ENCODE peak calls at places on chromosomes 2 and 18, in five cellular contexts. T is mesenchymal stem cell, W is H1, Q is IMR-90, K is H9. P is an unnamed sample.

GRCh38 chr2:241215421-241215820 is 26.9 kb downstream of the ANO7 start:
- DNase-seq in T (no peak), W (no peak), Q (no peak), K (no peak), P (no peak)

GRCh38 chr18:11570770-11571169 is 38.6 kb upstream of the SLC35G4 start:
- DNase-seq in T (peak), W (no peak), Q (peak), K (no peak), P (no peak)

GRCh38 chr2:120586507-120587283 is 149.0 kb upstream of the GLI2 start:
- DNase-seq in T (no peak), W (no peak), Q (no peak), K (peak), P (peak)

GRCh38 chr2:205293559-205293958 is 388.7 kb upstream of the NRP2 start:
- DNase-seq in T (no peak), W (no peak), Q (no peak), K (no peak), P (peak)

GRCh38 chr18:45342653-45343052 is 272.6 kb upstream of the SLC14A2 start:
- DNase-seq in T (no peak), W (no peak), Q (no peak), K (no peak), P (no peak)

GRCh38 chr2:236161082-236161462 is 7.1 kb downstream of the GBX2 start:
- DNase-seq in T (no peak), W (no peak), Q (no peak), K (no peak), P (no peak)

GRCh38 chr18:46536215-46536874 is 120.7 kb downstream of the LOXHD1 start:
- DNase-seq in T (no peak), W (no peak), Q (no peak), K (no peak), P (no peak)

GRCh38 chr2:113282747-113283533 is 4.2 kb upstream of the PAX8 start:
- DNase-seq in T (no peak), W (no peak), Q (peak), K (peak), P (peak)

GRCh38 chr2:46257476-46257875 is 39.7 kb upstream of the EPAS1 start:
- DNase-seq in T (peak), W (no peak), Q (peak), K (no peak), P (peak)

GRCh38 chr2:155815851-155816250 is 516.7 kb downstream of the NR4A2 start:
- DNase-seq in T (peak), W (peak), Q (no peak), K (peak), P (peak)

GRCh38 chr18:75247601-75248421 is 37.2 kb downstream of the TSHZ1 start:
- DNase-seq in T (peak), W (no peak), Q (peak), K (no peak), P (no peak)

GRCh38 chr2:25252291-25253152 is 84.1 kb upstream of the POMC start:
- DNase-seq in T (peak), W (peak), Q (peak), K (peak), P (peak)

GRCh38 chr2:46849741-46850474 is 65.7 kb downstream of the MCFD2 start:
- DNase-seq in T (peak), W (no peak), Q (peak), K (no peak), P (no peak)

GRCh38 chr2:233349005-233349998 is 5.0 kb upstream of the DGKD start:
- DNase-seq in T (no peak), W (no peak), Q (peak), K (no peak), P (no peak)

GRCh38 chr18:33446604-33447003 is 6.1 kb upstream of the CCDC178 start:
- DNase-seq in T (no peak), W (no peak), Q (no peak), K (no peak), P (no peak)

GRCh38 chr18:59748628-59749360 is 51.6 kb upstream of the CCBE1 start:
- DNase-seq in T (peak), W (no peak), Q (peak), K (no peak), P (peak)

GRCh38 chr18:55586841-55587240 is 1.2 kb downstream of the TCF4 start:
- DNase-seq in T (peak), W (no peak), Q (peak), K (no peak), P (no peak)

GRCh38 chr2:234490239-234491074 is 6.4 kb downstream of the ARL4C start:
- DNase-seq in T (no peak), W (no peak), Q (no peak), K (no peak), P (no peak)

GRCh38 chr2:111676423-111676822 is 207.6 kb downstream of the ANAPC1 start:
- DNase-seq in T (peak), W (no peak), Q (peak), K (no peak), P (no peak)

GRCh38 chr2:178327516-178327915 is 123.5 kb downstream of the PRKRA start:
- DNase-seq in T (peak), W (no peak), Q (peak), K (no peak), P (no peak)

DNA sequence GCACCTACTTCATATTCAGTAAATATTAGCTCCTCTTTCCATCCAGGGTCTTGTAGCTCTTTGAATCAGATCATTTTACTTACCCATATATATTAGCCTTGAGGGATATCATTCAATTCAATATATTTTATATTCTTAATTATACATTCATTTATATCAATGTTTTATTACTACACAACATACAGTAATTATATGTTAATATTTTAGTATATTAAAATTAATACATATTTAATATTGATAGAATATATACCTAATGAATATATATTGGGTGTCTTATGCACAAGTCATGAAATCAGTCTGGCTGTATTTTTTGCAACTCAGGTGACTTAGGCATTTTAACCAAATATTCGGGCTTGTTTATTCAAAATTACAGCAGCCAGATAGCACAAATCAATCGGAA is 37.2 kb downstream of the POU3F3 start:
- DNase-seq in T (no peak), W (no peak), Q (no peak), K (no peak), P (no peak)
- H3K18ac ChIP-seq in T (no peak), W (no peak), Q (no peak), K (no peak), P (no peak)

DNA sequence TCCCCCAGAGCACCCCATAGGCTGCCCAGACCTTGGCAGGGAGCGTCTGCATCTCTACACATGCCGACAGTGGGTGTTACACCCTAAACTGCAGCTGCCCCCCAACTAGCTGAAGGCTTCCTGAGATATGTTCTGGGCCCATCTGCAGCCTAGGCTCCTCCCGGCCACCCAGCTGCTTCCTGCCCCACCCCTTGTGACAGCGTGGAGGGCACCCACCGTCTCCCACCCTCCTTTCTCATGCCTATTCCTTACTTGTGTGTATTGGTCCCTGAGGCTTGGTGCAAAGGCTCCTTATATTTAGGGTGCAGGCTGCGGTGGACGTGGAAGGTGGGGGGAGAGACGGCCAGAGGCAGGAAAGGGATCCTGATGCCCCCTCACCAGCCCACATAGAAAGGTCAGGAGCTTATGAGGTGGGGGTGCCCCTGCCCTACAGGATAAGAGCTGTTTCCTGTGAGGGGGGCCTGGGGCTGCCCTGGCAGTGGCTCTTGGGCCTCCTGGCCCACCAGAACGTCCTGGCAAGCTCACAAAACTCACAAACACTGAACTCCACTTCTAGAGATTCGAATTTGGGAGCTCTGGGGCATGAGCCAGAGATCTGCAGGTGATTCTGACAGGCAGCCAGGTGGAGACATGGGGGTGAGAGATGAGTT is 7.3 kb upstream of the PROM2 start:
- DNase-seq in T (no peak), W (no peak), Q (no peak), K (peak), P (no peak)
- H3K14ac ChIP-seq in T (no peak), W (no peak), Q (no peak), K (no peak), P (no peak)

GRCh38 chr2:8573942-8574195 is 108.0 kb upstream of the ID2 start:
- DNase-seq in T (no peak), W (no peak), Q (no peak), K (no peak), P (no peak)
- H3K18ac ChIP-seq in T (no peak), W (no peak), Q (no peak), K (no peak), P (peak)

DNA sequence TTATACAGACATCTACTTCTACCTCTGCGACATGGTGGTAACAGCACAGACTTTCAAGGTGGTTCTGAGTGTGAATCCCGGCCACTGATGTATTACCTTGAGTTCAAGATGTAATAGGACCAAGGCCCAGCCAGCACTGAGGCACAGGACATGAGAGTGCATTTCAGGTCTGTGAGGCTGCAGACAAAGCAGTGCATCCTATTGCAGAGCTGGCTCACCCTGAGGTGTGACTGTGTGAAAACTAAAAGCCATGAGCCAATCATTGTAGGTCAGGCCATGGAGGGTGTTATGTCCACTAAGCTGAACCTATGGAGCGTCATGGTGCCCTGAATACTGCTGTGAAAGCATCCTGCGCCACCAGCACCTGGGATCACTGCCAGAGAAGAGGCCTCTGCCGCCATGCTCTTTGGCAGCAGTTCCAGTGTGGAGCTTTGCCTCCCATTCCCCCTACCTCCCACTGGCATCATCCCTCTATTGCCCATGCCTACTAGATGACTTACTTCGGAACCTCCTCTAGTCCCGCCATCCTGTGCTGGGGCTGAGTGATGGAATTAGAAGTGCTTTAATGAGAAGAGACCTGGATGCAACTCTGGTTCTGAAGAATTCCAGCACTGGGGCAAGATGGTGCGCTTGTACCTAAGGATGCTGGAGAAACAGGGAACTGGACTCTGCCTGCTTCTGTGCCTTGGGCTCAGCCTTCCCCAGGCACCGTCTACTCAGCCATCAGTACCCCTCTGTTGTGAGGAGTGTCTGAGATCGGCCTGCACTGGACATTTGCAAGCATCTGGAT is 112.0 kb upstream of the RMDN2 start:
- DNase-seq in T (no peak), W (no peak), Q (no peak), K (no peak), P (no peak)
- H3K14ac ChIP-seq in T (no peak), W (no peak), Q (no peak), K (no peak), P (no peak)

DNA sequence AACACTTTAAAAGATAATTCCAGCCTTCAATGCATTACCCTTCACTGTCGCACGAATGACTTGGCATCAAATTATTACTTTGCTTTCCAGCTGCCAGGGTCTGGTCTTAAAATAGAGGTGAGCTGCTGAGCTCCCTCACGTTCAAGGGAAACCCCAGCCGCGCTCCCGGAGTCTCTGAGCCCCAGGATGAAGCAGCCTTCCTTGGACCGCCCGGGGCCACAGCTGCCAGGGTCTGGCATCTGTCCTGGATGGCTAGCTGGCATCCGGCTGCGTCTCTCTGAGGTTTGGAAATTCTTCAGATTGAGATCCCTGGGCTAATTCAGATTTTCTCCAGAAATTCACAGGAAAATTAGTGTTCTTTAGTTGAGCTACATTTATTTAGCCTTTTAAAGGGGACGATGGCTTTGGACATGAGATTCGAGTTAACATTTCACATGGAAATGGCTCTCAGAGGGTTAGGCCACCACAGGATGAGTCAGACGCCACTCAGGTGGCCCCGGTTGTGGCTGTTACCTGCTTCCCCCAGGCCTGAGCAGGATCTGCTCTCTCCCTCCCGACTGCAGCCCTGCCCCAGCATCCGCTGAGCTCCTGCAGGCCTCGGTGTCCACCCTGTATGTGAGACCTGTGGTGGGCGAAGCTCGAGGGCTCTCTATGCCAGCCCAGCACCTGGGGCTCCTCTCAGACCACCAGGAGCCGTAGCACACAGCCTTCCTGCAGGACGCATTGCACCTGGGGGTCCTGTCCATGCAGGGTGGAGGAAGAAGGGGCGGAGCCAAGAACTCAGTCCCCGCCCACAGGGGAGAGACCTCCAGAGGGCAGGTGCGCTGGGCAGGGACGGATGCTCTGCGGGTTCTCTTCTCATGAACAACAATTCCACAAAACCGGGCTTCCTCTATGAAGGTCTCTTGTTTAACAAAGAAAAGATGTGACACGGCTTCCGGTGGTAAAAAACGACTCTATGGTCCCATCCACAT is 255.5 kb downstream of the TWIST2 start:
- DNase-seq in T (no peak), W (no peak), Q (no peak), K (no peak), P (no peak)
- H3K18ac ChIP-seq in T (no peak), W (no peak), Q (no peak), K (no peak), P (no peak)

DNA sequence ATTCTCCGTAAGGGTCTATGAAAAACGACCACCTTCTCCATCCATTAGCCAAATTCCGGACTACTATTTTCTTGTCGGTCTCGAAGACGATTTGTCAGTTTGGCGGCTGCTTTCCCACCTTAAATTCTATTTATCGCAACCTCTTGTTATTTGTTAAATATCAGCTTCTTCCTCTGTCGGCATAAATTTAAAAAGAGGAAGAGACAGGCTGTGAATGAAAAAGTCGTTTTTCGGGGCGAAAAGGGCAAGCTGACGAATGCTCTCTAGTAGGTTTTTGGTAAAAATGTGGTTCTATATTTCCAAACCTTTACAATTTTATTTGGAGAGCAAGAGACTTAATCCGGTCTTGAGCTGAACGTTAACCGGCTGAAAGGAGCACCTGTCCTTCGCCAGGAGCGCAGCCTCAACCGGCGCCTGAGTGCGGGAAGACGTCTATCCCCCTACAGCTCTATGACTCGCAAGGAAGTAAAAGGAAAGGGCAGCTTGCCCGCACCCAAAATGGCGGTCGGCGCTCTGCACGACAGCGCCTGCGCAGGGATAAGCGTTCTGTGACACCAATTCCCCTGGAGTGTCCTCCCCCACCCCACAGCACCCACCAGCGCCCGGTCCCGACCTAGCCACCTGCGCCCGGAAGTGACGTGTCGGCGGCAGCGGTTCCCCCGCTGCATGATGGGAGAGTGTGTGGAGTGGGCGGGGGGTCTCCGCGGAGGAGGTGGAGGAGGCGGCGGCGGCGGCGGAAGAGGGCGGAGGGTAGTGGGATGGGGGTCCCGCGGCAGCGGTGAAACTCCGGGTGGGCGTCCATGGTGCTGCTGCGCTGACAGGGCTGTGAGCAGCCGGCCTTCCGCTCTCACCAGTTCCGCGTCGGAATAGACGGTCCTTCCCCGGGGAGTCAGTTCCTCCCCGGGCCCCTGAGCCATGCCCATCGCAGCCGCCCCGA is at the start of gene AFTPH:
- DNase-seq in T (peak), W (peak), Q (peak), K (peak), P (peak)
- H3K14ac ChIP-seq in T (no peak), W (no peak), Q (peak), K (peak), P (peak)

GRCh38 chr2:28322887-28323483 is 69.7 kb upstream of the FOSL2 start:
- DNase-seq in T (peak), W (no peak), Q (peak), K (no peak), P (no peak)
- H3K18ac ChIP-seq in T (no peak), W (no peak), Q (no peak), K (no peak), P (no peak)

DNA sequence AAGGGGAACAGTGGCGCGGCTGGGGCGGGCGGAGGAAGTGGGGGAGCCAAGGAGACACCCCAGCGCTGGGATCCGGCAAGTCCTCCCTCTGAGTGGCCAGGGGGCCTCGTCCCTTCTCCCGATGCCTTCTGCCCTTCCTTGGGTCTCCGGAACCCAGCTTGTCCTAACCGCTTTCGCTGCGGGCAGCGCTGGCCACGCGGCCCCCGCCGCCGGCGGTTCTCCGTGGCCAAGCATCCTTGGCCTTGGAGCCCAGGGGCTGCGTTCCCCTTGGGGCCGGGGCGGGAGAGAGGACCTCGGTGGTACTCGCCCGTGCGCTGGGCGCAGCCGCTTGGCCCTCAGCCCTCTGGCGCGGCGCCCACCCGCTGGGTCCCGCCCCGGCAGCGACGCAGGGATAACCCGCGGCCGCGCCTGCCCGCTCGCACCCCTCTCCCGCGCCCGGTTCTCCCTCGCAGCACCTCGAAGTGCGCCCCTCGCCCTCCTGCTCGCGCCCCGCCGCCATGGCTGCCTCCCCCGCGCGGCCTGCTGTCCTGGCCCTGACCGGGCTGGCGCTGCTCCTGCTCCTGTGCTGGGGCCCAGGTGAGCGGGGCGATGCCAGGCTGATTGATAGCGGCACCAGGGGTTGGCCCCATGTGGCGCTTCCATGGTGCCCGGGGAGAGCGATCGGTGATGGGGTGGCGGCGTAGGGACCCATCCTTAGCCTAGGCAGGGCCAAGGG is 128.7 kb downstream of the UXS1 start:
- DNase-seq in T (no peak), W (no peak), Q (no peak), K (no peak), P (no peak)
- H3K14ac ChIP-seq in T (no peak), W (no peak), Q (no peak), K (no peak), P (no peak)

P was measured in trophoblast cell.